ENCODE peak calls at places on chromosomes 6 and 20, in seven cellular contexts. One of them, this sample, is unnamed.

GRCh38 chr6:168709991-168710390 is 269.0 kb downstream of the SMOC2 start:
- DNase-seq in activated CD4-positive, alpha-beta T cell treated with anti-CD3 and anti-CD28 coated beads, Interleukin-2, amount 10 ng/mL, durations not matched to agents 7 days and 5 days: no peak
- DNase-seq in fibroblast of the aortic adventitia: no peak
- DNase-seq in caudate nucleus: no peak
- DNase-seq in left cardiac atrium: no peak
- DNase-seq in effector CD4-positive, alpha-beta T cell: no peak
- DNase-seq in gastrocnemius medialis: no peak
- DNase-seq in this sample: no peak

GRCh38 chr6:14824835-14825223 is 421.0 kb upstream of the JARID2 start:
- DNase-seq in activated CD4-positive, alpha-beta T cell treated with anti-CD3 and anti-CD28 coated beads, Interleukin-2, amount 10 ng/mL, durations not matched to agents 7 days and 5 days: no peak
- DNase-seq in fibroblast of the aortic adventitia: no peak
- DNase-seq in caudate nucleus: no peak
- DNase-seq in left cardiac atrium: no peak
- DNase-seq in effector CD4-positive, alpha-beta T cell: no peak
- DNase-seq in gastrocnemius medialis: no peak
- DNase-seq in this sample: no peak

GRCh38 chr20:34570859-34571306 is 12.4 kb downstream of the MAP1LC3A start:
- DNase-seq in activated CD4-positive, alpha-beta T cell treated with anti-CD3 and anti-CD28 coated beads, Interleukin-2, amount 10 ng/mL, durations not matched to agents 7 days and 5 days: no peak
- DNase-seq in fibroblast of the aortic adventitia: peak; percentile 53
- DNase-seq in caudate nucleus: no peak
- DNase-seq in left cardiac atrium: no peak
- DNase-seq in effector CD4-positive, alpha-beta T cell: no peak
- DNase-seq in gastrocnemius medialis: no peak
- DNase-seq in this sample: peak; percentile 84

GRCh38 chr6:28167068-28167467 is 25.4 kb downstream of the ZKSCAN8 start:
- DNase-seq in activated CD4-positive, alpha-beta T cell treated with anti-CD3 and anti-CD28 coated beads, Interleukin-2, amount 10 ng/mL, durations not matched to agents 7 days and 5 days: no peak
- DNase-seq in fibroblast of the aortic adventitia: peak; percentile 66
- DNase-seq in caudate nucleus: no peak
- DNase-seq in left cardiac atrium: no peak
- DNase-seq in effector CD4-positive, alpha-beta T cell: no peak
- DNase-seq in gastrocnemius medialis: no peak
- DNase-seq in this sample: peak; percentile 36

GRCh38 chr6:46421239-46421638 is 70.0 kb downstream of the RCAN2 start:
- DNase-seq in activated CD4-positive, alpha-beta T cell treated with anti-CD3 and anti-CD28 coated beads, Interleukin-2, amount 10 ng/mL, durations not matched to agents 7 days and 5 days: no peak
- DNase-seq in fibroblast of the aortic adventitia: no peak
- DNase-seq in caudate nucleus: no peak
- DNase-seq in left cardiac atrium: no peak
- DNase-seq in effector CD4-positive, alpha-beta T cell: no peak
- DNase-seq in gastrocnemius medialis: no peak
- DNase-seq in this sample: peak; percentile 58

GRCh38 chr20:43383026-43383795 is 74.5 kb upstream of the SRSF6 start:
- DNase-seq in activated CD4-positive, alpha-beta T cell treated with anti-CD3 and anti-CD28 coated beads, Interleukin-2, amount 10 ng/mL, durations not matched to agents 7 days and 5 days: no peak
- DNase-seq in fibroblast of the aortic adventitia: peak; percentile 82
- DNase-seq in caudate nucleus: no peak
- DNase-seq in left cardiac atrium: peak; percentile 47
- DNase-seq in effector CD4-positive, alpha-beta T cell: no peak
- DNase-seq in gastrocnemius medialis: no peak
- DNase-seq in this sample: no peak

GRCh38 chr20:38418509-38419204 is 16.5 kb downstream of the SNHG17 start:
- DNase-seq in activated CD4-positive, alpha-beta T cell treated with anti-CD3 and anti-CD28 coated beads, Interleukin-2, amount 10 ng/mL, durations not matched to agents 7 days and 5 days: no peak
- DNase-seq in fibroblast of the aortic adventitia: peak; percentile 70
- DNase-seq in caudate nucleus: no peak
- DNase-seq in left cardiac atrium: peak; percentile 54
- DNase-seq in effector CD4-positive, alpha-beta T cell: no peak
- DNase-seq in gastrocnemius medialis: peak; percentile 17
- DNase-seq in this sample: peak; percentile 39

GRCh38 chr6:78489874-78490273 is 377.5 kb upstream of the IRAK1BP1 start:
- DNase-seq in activated CD4-positive, alpha-beta T cell treated with anti-CD3 and anti-CD28 coated beads, Interleukin-2, amount 10 ng/mL, durations not matched to agents 7 days and 5 days: no peak
- DNase-seq in fibroblast of the aortic adventitia: no peak
- DNase-seq in caudate nucleus: no peak
- DNase-seq in left cardiac atrium: no peak
- DNase-seq in effector CD4-positive, alpha-beta T cell: no peak
- DNase-seq in gastrocnemius medialis: no peak
- DNase-seq in this sample: peak; percentile 69

GRCh38 chr20:36631651-36632050 is 14.3 kb downstream of the SLA2 start:
- DNase-seq in activated CD4-positive, alpha-beta T cell treated with anti-CD3 and anti-CD28 coated beads, Interleukin-2, amount 10 ng/mL, durations not matched to agents 7 days and 5 days: no peak
- DNase-seq in fibroblast of the aortic adventitia: no peak
- DNase-seq in caudate nucleus: no peak
- DNase-seq in left cardiac atrium: no peak
- DNase-seq in effector CD4-positive, alpha-beta T cell: no peak
- DNase-seq in gastrocnemius medialis: no peak
- DNase-seq in this sample: peak; percentile 23